ENCODE peak calls at places on chromosomes 12 and 14, in five cellular contexts. Z, C, M, A and J are unnamed samples. For H3K79me2, the result is how much of the 10 kb centered on the place peaks cover.

GRCh38 chr14:82385043-82385442 is 851.4 kb upstream of the SEL1L start:
- DNase-seq in Z (no peak), C (no peak), M (peak), A (no peak), J (no peak)

GRCh38 chr12:7060353-7060954 is at the start of gene C1S:
- DNase-seq in Z (peak), A (peak), M (peak), C (no peak), J (peak)

GRCh38 chr12:6029401-6029800 is 84.3 kb upstream of the ANO2 start:
- DNase-seq in M (no peak), A (no peak), Z (no peak), C (no peak), J (no peak)

GRCh38 chr12:30729547-30729946 is 25.2 kb downstream of the CAPRIN2 start:
- DNase-seq in M (no peak), C (no peak), Z (no peak), A (no peak), J (no peak)

GRCh38 chr12:111322336-111323250 is 46.3 kb downstream of the PHETA1 start:
- DNase-seq in M (no peak), C (no peak), Z (peak), A (no peak), J (no peak)

GRCh38 chr12:75438052-75438754 is 42.4 kb upstream of the GLIPR1 start:
- DNase-seq in A (no peak), C (no peak), Z (no peak), M (no peak), J (no peak)

GRCh38 chr14:92439551-92440344 is 73.8 kb upstream of the RIN3 start:
- DNase-seq in C (peak), M (no peak), A (no peak), Z (no peak), J (no peak)

GRCh38 chr12:86117711-86118110 is 138.5 kb downstream of the MGAT4C start:
- DNase-seq in Z (peak), C (no peak), A (no peak), M (no peak), J (no peak)

GRCh38 chr12:67430708-67431335 is 161.7 kb downstream of the CAND1 start:
- DNase-seq in C (no peak), Z (peak), M (peak), A (peak), J (no peak)

GRCh38 chr14:94028450-94028826 is 2.3 kb downstream of the OTUB2 start:
- DNase-seq in Z (no peak), C (no peak), A (no peak), M (peak), J (peak)

GRCh38 chr12:111248221-111248620 is 120.7 kb downstream of the PHETA1 start:
- DNase-seq in C (no peak), Z (no peak), M (peak), A (no peak), J (no peak)

GRCh38 chr12:47082963-47083621 is 3.3 kb upstream of the AMIGO2 start:
- DNase-seq in A (no peak), C (no peak), Z (peak), M (peak), J (no peak)

GRCh38 chr12:91819132-91819447 is 326.6 kb downstream of the BTG1 start:
- DNase-seq in Z (no peak), A (no peak), M (no peak), C (no peak), J (no peak)

GRCh38 chr14:75515631-75515999 is 6.7 kb upstream of the BATF start:
- DNase-seq in M (no peak), Z (no peak), A (no peak), C (peak), J (no peak)

GRCh38 chr14:81890020-81890419 is 356.4 kb upstream of the SEL1L start:
- DNase-seq in M (no peak), Z (no peak), C (no peak), A (no peak), J (no peak)

GRCh38 chr12:108296933-108297332 is 42.2 kb downstream of the CMKLR1 start:
- DNase-seq in C (no peak), Z (no peak), M (no peak), A (no peak), J (no peak)

GRCh38 chr12:109739747-109740693 is 26.4 kb downstream of the FAM222A start:
- DNase-seq in A (peak), M (no peak), Z (no peak), C (peak), J (peak)

GRCh38 chr14:101058571-101058970 is 155.0 kb upstream of the RTL1 start:
- DNase-seq in Z (peak), C (no peak), A (no peak), M (peak), J (no peak)

GRCh38 chr14:86787782-86788181 is 1205.2 kb downstream of the GALC start:
- DNase-seq in A (no peak), M (peak), Z (no peak), C (peak), J (no peak)

GRCh38 chr14:21071225-21072041 is 1.3 kb downstream of the ARHGEF40 start:
- DNase-seq in M (peak), Z (peak), C (peak), A (peak), J (peak)

GRCh38 chr14:43183916-43184315 is 1323.2 kb downstream of the FSCB start:
- DNase-seq in Z (no peak), C (no peak), A (no peak), M (no peak), J (no peak)
- H3K79me2 ChIP-seq in Z (under half), C (under half), A (under half), M (under half), J (under half)

DNA sequence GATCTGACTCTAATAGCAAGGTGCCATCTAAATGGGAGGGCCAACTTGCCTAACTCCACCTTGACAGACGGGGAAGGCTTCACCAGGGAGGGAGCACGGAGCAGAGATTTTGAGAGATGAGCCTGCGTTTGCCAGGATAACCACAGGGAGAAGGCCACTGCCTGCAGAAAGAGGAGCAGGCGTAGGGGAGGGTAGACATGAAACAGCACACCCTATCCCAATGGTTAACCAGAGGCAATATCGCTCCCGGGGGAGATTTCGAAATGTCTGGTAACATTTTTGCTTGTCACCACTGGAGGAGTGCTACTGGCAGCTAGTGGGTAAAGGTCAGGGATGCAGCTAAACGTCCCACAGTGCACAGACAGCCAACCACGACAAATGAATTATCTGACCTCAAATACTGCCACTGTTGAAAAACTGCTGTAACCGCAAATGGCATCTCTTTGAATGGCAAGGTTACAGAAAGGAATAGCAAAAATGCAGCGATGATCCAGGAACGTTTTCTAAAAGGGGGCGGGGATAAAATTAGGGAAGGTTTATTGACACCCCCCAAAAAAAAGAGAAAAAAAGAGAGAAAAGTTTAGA is 126.0 kb upstream of the ATF7IP start:
- DNase-seq in Z (peak), M (peak), A (peak), C (peak), J (no peak)
- H3K4me3 ChIP-seq in Z (peak), M (peak), A (peak), C (peak), J (no peak)

GRCh38 chr12:120798696-120799095 is 73.1 kb downstream of the ACADS start:
- DNase-seq in C (peak), Z (no peak), M (no peak), A (no peak), J (no peak)
- TF ChIP-seq EZH2phosphoT487 in C (no peak), Z (no peak), M (no peak), A (no peak), J (no peak)

DNA sequence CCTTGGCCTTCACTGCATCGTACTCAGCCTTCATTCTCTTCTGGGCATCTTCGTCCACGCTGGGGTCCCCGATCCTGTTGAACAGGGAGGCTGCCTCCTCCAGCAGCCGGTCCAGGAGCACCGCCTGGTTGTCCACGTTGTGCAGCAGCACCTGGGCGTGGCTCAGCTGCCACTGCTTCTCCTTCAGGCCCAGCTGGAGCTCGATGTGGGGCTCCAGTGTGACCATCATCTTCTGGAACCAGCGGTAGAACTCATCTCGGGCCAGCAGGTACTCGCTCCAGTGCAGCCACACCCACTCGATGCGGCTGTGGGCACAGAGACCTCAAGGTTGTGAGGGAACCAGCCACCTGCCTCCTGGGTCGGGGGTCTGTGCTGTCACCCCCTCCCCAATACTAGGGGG is 50.5 kb downstream of the SYNE3 start:
- DNase-seq in C (no peak), Z (no peak), A (no peak), M (no peak), J (no peak)
- H3K79me2 ChIP-seq in C (under half), Z (under half), A (under half), M (under half), J (under half)

DNA sequence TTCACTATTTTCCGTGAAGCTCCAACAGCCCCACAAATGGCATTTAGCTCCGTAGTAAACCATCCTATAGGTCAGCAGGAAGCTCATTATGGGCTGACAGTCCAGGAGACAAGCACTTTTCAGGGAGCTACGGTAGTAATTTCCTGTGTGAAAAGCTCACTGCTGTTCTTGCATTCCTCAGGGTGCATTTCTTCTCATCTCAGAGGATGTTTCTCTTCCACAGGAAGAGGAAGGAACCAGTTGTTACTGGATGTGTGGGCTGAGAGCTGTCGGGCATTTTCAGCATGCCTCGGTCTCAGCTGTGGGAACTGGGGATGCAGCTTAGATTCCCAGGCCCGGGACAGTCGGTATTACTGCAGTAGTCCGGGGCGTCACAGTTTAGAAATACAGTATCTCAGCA is 72.7 kb downstream of the GALNT4 start:
- DNase-seq in Z (peak), A (peak), C (no peak), M (no peak), J (peak)
- H3K4me3 ChIP-seq in Z (peak), A (no peak), C (no peak), M (no peak), J (no peak)

GRCh38 chr14:79016828-79017505 is 846.8 kb downstream of the NRXN3 start:
- DNase-seq in Z (peak), M (peak), C (no peak), A (no peak), J (no peak)
- TF ChIP-seq EZH2phosphoT487 in Z (no peak), M (no peak), C (no peak), A (no peak), J (no peak)

DNA sequence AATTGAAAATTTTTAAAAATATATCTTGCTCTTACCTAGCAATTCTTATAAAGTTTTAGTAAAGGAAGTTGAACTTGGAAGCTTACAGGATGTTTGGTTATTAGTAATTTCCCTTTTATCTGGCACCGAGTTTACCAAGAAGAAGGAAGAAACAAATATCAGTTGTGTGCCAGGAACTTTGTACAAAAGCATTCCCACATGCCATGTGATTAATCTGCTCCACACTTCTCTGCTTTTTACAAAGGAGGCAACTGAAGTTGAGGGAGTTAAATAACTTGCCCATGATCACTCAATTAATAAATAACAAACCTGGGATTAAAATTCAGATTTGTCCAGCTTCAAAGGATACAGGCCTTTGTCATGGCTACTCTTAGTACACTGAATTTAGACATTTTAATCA is 122.5 kb upstream of the BCAT1 start:
- DNase-seq in C (no peak), Z (no peak), M (no peak), A (no peak), J (no peak)
- H3K79me2 ChIP-seq in C (half or more), Z (under half), M (under half), A (under half), J (under half)

DNA sequence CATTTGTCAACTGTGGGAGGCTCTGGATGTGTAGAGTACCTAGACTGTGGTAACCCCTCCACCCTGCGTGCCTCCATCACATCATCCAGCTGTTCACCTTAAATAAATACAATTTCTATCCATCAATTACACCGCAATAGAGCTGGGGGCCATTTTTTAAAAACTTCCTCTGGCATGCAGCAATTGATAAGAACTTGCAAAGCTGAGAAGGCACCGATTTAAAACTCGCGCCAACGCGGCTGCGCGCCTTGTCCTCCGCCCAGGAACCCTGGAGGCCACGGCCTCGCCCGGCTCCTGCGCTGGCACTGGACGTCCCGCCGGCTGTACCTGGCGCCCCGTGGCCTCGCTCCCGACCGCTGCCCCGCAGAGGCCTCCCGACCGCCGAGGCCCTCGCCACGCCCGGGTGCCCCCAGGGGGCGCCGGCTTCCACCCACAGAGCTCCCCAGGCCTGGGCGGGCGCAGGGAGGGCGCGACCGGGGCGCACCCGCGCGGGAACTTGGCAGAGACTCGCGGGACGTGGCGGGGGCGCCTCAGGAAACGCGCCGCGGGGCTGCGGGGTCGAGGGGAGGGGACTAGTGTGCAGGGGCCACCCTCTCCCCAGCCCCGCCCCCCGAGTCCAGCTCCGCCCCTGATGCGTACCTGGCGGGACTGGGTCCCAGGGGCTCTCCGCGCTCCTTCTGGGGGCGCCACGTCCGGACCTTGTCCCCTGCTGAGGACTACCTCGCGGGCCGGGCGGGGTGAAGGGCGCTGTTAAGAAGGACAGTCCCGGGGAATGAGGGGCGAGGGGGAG is 65.6 kb downstream of the TNFAIP2 start:
- DNase-seq in C (no peak), Z (peak), M (no peak), A (peak), J (peak)
- H3K4me3 ChIP-seq in C (no peak), Z (peak), M (no peak), A (peak), J (peak)

GRCh38 chr12:49811961-49812401 is 16.2 kb downstream of the NCKAP5L start:
- DNase-seq in M (no peak), C (no peak), Z (no peak), A (no peak), J (no peak)

GRCh38 chr12:49811136-49811535 is 17.1 kb downstream of the NCKAP5L start:
- DNase-seq in A (peak), Z (no peak), M (no peak), C (no peak), J (no peak)

GRCh38 chr12:49809369-49810158 is 18.6 kb downstream of the NCKAP5L start:
- DNase-seq in C (no peak), M (no peak), A (peak), Z (no peak), J (peak)

GRCh38 chr12:49808686-49809368 is 19.4 kb downstream of the NCKAP5L start:
- DNase-seq in Z (peak), A (peak), M (no peak), C (no peak), J (peak)

GRCh38 chr12:49810159-49810459 is 18.1 kb downstream of the NCKAP5L start:
- DNase-seq in Z (no peak), M (no peak), C (no peak), A (no peak), J (no peak)
- TF ChIP-seq EZH2phosphoT487 in Z (no peak), M (no peak), C (no peak), A (no peak), J (no peak)

GRCh38 chr14:22978873-22979671 is 3.3 kb downstream of the AJUBA start:
- DNase-seq in C (no peak), M (peak), A (no peak), Z (no peak), J (no peak)
- H3K79me2 ChIP-seq in C (under half), M (half or more), A (under half), Z (half or more), J (half or more)